ENCODE peak calls at places on chromosome X, in five cellular contexts. T is activated CD4-positive, alpha-beta T cell treated with anti-CD3 and anti-CD28 coated beads, Interleukin-2, amount 50 U/mL, for 1 hour; D is AG04450; M is lower lobe of right lung; X is hepatocyte. W is an unnamed sample.

GRCh38 chrX:69298466-69299140 is 133.3 kb upstream of the PJA1 start:
- DNase-seq in T (no peak), D (no peak), M (no peak), X (no peak), W (no peak)

GRCh38 chrX:103878466-103879151 is 46.6 kb upstream of the RAB9B start:
- DNase-seq in T (no peak), D (peak), M (no peak), X (peak), W (peak)

GRCh38 chrX:144586756-144587155 is 660.5 kb upstream of the SPANXN1 start:
- DNase-seq in T (no peak), D (no peak), M (no peak), X (peak), W (no peak)

GRCh38 chrX:11458175-11458574 is 165.0 kb downstream of the AMELX start:
- DNase-seq in T (no peak), D (no peak), M (no peak), X (no peak), W (no peak)

GRCh38 chrX:104343408-104344129 is 88.8 kb upstream of the ESX1 start:
- DNase-seq in T (peak), D (no peak), M (no peak), X (peak), W (peak)

GRCh38 chrX:149365061-149365460 is 140.0 kb downstream of the IDS start:
- DNase-seq in T (no peak), D (no peak), M (no peak), X (no peak), W (no peak)

GRCh38 chrX:103276581-103277002 is at the start of gene TCEAL5:
- DNase-seq in T (no peak), D (no peak), M (no peak), X (no peak), W (no peak)

GRCh38 chrX:129318375-129318774 is 204.9 kb downstream of the SMARCA1 start:
- DNase-seq in T (no peak), D (no peak), M (no peak), X (peak), W (peak)

GRCh38 chrX:10242036-10242435 is 85.3 kb downstream of the CLCN4 start:
- DNase-seq in T (no peak), D (no peak), M (no peak), X (no peak), W (no peak)

GRCh38 chrX:100648601-100649417 is 4.8 kb downstream of the SRPX2 start:
- DNase-seq in T (no peak), D (peak), M (no peak), X (peak), W (no peak)

GRCh38 chrX:46125139-46125538 is 420.1 kb downstream of the ZNF674 start:
- DNase-seq in T (no peak), D (no peak), M (no peak), X (no peak), W (peak)

GRCh38 chrX:44042124-44042523 is 68.9 kb upstream of the NDP start:
- DNase-seq in T (no peak), D (no peak), M (no peak), X (no peak), W (no peak)

GRCh38 chrX:10618911-10619310 is 1.5 kb downstream of the MID1 start:
- DNase-seq in T (no peak), D (no peak), M (no peak), X (peak), W (peak)

GRCh38 chrX:54808109-54808604 is 612 bp downstream of the MAGED2 start:
- DNase-seq in T (peak), D (peak), M (no peak), X (peak), W (peak)

GRCh38 chrX:29315931-29316330 is 728.7 kb downstream of the IL1RAPL1 start:
- DNase-seq in T (no peak), D (no peak), M (no peak), X (no peak), W (no peak)

GRCh38 chrX:28880136-28880535 is 292.9 kb downstream of the IL1RAPL1 start:
- DNase-seq in T (no peak), D (no peak), M (no peak), X (no peak), W (peak)

GRCh38 chrX:9535101-9535500 is 70.2 kb downstream of the TBL1X start:
- DNase-seq in T (no peak), D (no peak), M (no peak), X (no peak), W (no peak)

GRCh38 chrX:97609938-97610337 is 726.2 kb downstream of the RPA4 start:
- DNase-seq in T (no peak), D (no peak), M (no peak), X (no peak), W (no peak)

GRCh38 chrX:120741452-120741851 is 111.6 kb upstream of the C1GALT1C1 start:
- DNase-seq in T (no peak), D (no peak), M (no peak), X (no peak), W (no peak)

GRCh38 chrX:9393571-9393970 is 71.3 kb upstream of the TBL1X start:
- DNase-seq in T (no peak), D (no peak), M (no peak), X (no peak), W (no peak)

GRCh38 chrX:2689773-2690666 is 1.1 kb upstream of the CD99 start:
- DNase-seq in T (no peak), D (no peak), M (no peak), X (peak), W (no peak)

GRCh38 chrX:22063284-22063683 is 31.2 kb downstream of the PHEX start:
- DNase-seq in T (no peak), D (no peak), M (no peak), X (no peak), W (peak)

GRCh38 chrX:51336584-51336983 is 4.0 kb downstream of the NUDT10 start:
- DNase-seq in T (peak), D (no peak), M (no peak), X (peak), W (peak)

GRCh38 chrX:153400146-153401132 is 711 bp downstream of the PNMA6E start:
- DNase-seq in T (peak), D (no peak), M (peak), X (no peak), W (peak)

GRCh38 chrX:9578083-9578779 is 113.4 kb downstream of the TBL1X start:
- DNase-seq in T (no peak), D (no peak), M (no peak), X (no peak), W (peak)

GRCh38 chrX:267771-268261 is 13.4 kb upstream of the PLCXD1 start:
- DNase-seq in T (no peak), D (no peak), M (peak), X (peak), W (no peak)

GRCh38 chrX:126580877-126581276 is 28.3 kb upstream of the DCAF12L1 start:
- DNase-seq in T (no peak), D (no peak), M (no peak), X (no peak), W (no peak)

W was measured in cardiac muscle cell.